ENCODE peak calls at places on chromosomes 12 and 14, in four cellular contexts. One of them, this sample, is unnamed.

GRCh38 chr12:57735198-57735855 is 3.2 kb downstream of the AGAP2 start:
- DNase-seq in naive thymus-derived CD8-positive, alpha-beta T cell: no peak
- DNase-seq in activated CD8-positive, alpha-beta memory T cell treated with anti-CD3 and anti-CD28 coated beads, Interleukin-2, amount 50 U/mL, for 48 hours: no peak
- DNase-seq in psoas muscle: no peak
- DNase-seq in this sample: peak; percentile 37

GRCh38 chr14:47710581-47710980 is 35.2 kb upstream of the MDGA2 start:
- DNase-seq in naive thymus-derived CD8-positive, alpha-beta T cell: no peak
- DNase-seq in activated CD8-positive, alpha-beta memory T cell treated with anti-CD3 and anti-CD28 coated beads, Interleukin-2, amount 50 U/mL, for 48 hours: no peak
- DNase-seq in psoas muscle: no peak
- DNase-seq in this sample: no peak

GRCh38 chr12:118065380-118065779 is 4.4 kb upstream of the WSB2 start:
- DNase-seq in naive thymus-derived CD8-positive, alpha-beta T cell: no peak
- DNase-seq in activated CD8-positive, alpha-beta memory T cell treated with anti-CD3 and anti-CD28 coated beads, Interleukin-2, amount 50 U/mL, for 48 hours: no peak
- DNase-seq in psoas muscle: no peak
- DNase-seq in this sample: no peak

GRCh38 chr12:5085896-5086295 is 42.2 kb downstream of the KCNA5 start:
- DNase-seq in naive thymus-derived CD8-positive, alpha-beta T cell: no peak
- DNase-seq in activated CD8-positive, alpha-beta memory T cell treated with anti-CD3 and anti-CD28 coated beads, Interleukin-2, amount 50 U/mL, for 48 hours: no peak
- DNase-seq in psoas muscle: no peak
- DNase-seq in this sample: no peak

GRCh38 chr12:104695453-104696148 is 238.9 kb downstream of the CHST11 start:
- DNase-seq in naive thymus-derived CD8-positive, alpha-beta T cell: peak; percentile 75
- DNase-seq in activated CD8-positive, alpha-beta memory T cell treated with anti-CD3 and anti-CD28 coated beads, Interleukin-2, amount 50 U/mL, for 48 hours: peak; percentile 85
- DNase-seq in psoas muscle: no peak
- DNase-seq in this sample: peak; percentile 57

GRCh38 chr14:95756127-95756526 is 42.2 kb upstream of the TCL1A start:
- DNase-seq in naive thymus-derived CD8-positive, alpha-beta T cell: no peak
- DNase-seq in activated CD8-positive, alpha-beta memory T cell treated with anti-CD3 and anti-CD28 coated beads, Interleukin-2, amount 50 U/mL, for 48 hours: no peak
- DNase-seq in psoas muscle: no peak
- DNase-seq in this sample: no peak

GRCh38 chr14:73460691-73461127 is 2.4 kb upstream of the NUMB start:
- DNase-seq in naive thymus-derived CD8-positive, alpha-beta T cell: no peak
- DNase-seq in activated CD8-positive, alpha-beta memory T cell treated with anti-CD3 and anti-CD28 coated beads, Interleukin-2, amount 50 U/mL, for 48 hours: no peak
- DNase-seq in psoas muscle: no peak
- DNase-seq in this sample: no peak

GRCh38 chr14:82366803-82367202 is 833.1 kb upstream of the SEL1L start:
- DNase-seq in naive thymus-derived CD8-positive, alpha-beta T cell: no peak
- DNase-seq in activated CD8-positive, alpha-beta memory T cell treated with anti-CD3 and anti-CD28 coated beads, Interleukin-2, amount 50 U/mL, for 48 hours: no peak
- DNase-seq in psoas muscle: no peak
- DNase-seq in this sample: no peak

GRCh38 chr12:14367097-14367661 is 1.7 kb downstream of the ATF7IP start:
- DNase-seq in naive thymus-derived CD8-positive, alpha-beta T cell: peak; percentile 67
- DNase-seq in activated CD8-positive, alpha-beta memory T cell treated with anti-CD3 and anti-CD28 coated beads, Interleukin-2, amount 50 U/mL, for 48 hours: no peak
- DNase-seq in psoas muscle: no peak
- DNase-seq in this sample: no peak

GRCh38 chr14:88233915-88234314 is 89.2 kb downstream of the KCNK10 start:
- DNase-seq in naive thymus-derived CD8-positive, alpha-beta T cell: no peak
- DNase-seq in activated CD8-positive, alpha-beta memory T cell treated with anti-CD3 and anti-CD28 coated beads, Interleukin-2, amount 50 U/mL, for 48 hours: no peak
- DNase-seq in psoas muscle: no peak
- DNase-seq in this sample: no peak

GRCh38 chr12:116759783-116760581 is 21.9 kb downstream of the RNFT2 start:
- DNase-seq in naive thymus-derived CD8-positive, alpha-beta T cell: peak; percentile 18
- DNase-seq in activated CD8-positive, alpha-beta memory T cell treated with anti-CD3 and anti-CD28 coated beads, Interleukin-2, amount 50 U/mL, for 48 hours: no peak
- DNase-seq in psoas muscle: no peak
- DNase-seq in this sample: peak; percentile 46

GRCh38 chr12:21751517-21751916 is 23.0 kb downstream of the KCNJ8 start:
- DNase-seq in naive thymus-derived CD8-positive, alpha-beta T cell: no peak
- DNase-seq in activated CD8-positive, alpha-beta memory T cell treated with anti-CD3 and anti-CD28 coated beads, Interleukin-2, amount 50 U/mL, for 48 hours: no peak
- DNase-seq in psoas muscle: no peak
- DNase-seq in this sample: no peak

GRCh38 chr14:64812412-64812811 is 67.3 kb downstream of the SPTB start:
- DNase-seq in naive thymus-derived CD8-positive, alpha-beta T cell: peak; percentile 9
- DNase-seq in activated CD8-positive, alpha-beta memory T cell treated with anti-CD3 and anti-CD28 coated beads, Interleukin-2, amount 50 U/mL, for 48 hours: no peak
- DNase-seq in psoas muscle: peak; percentile 74
- DNase-seq in this sample: peak; percentile 39

GRCh38 chr12:109445224-109445623 is 31.9 kb downstream of the KCTD10 start:
- DNase-seq in naive thymus-derived CD8-positive, alpha-beta T cell: no peak
- DNase-seq in activated CD8-positive, alpha-beta memory T cell treated with anti-CD3 and anti-CD28 coated beads, Interleukin-2, amount 50 U/mL, for 48 hours: no peak
- DNase-seq in psoas muscle: no peak
- DNase-seq in this sample: no peak

GRCh38 chr12:111446044-111446581 is 40.4 kb downstream of the SH2B3 start:
- DNase-seq in naive thymus-derived CD8-positive, alpha-beta T cell: no peak
- DNase-seq in activated CD8-positive, alpha-beta memory T cell treated with anti-CD3 and anti-CD28 coated beads, Interleukin-2, amount 50 U/mL, for 48 hours: no peak
- DNase-seq in psoas muscle: no peak
- DNase-seq in this sample: no peak

GRCh38 chr12:25135531-25136154 is 59.3 kb downstream of the DNAI7 start:
- DNase-seq in naive thymus-derived CD8-positive, alpha-beta T cell: no peak
- DNase-seq in activated CD8-positive, alpha-beta memory T cell treated with anti-CD3 and anti-CD28 coated beads, Interleukin-2, amount 50 U/mL, for 48 hours: no peak
- DNase-seq in psoas muscle: no peak
- DNase-seq in this sample: no peak

GRCh38 chr12:52506858-52507715 is 13.1 kb downstream of the KRT5 start:
- DNase-seq in naive thymus-derived CD8-positive, alpha-beta T cell: peak; percentile 40
- DNase-seq in activated CD8-positive, alpha-beta memory T cell treated with anti-CD3 and anti-CD28 coated beads, Interleukin-2, amount 50 U/mL, for 48 hours: no peak
- DNase-seq in psoas muscle: no peak
- DNase-seq in this sample: no peak

GRCh38 chr12:76470028-76470939 is 89.3 kb downstream of the OSBPL8 start:
- DNase-seq in naive thymus-derived CD8-positive, alpha-beta T cell: no peak
- DNase-seq in activated CD8-positive, alpha-beta memory T cell treated with anti-CD3 and anti-CD28 coated beads, Interleukin-2, amount 50 U/mL, for 48 hours: no peak
- DNase-seq in psoas muscle: no peak
- DNase-seq in this sample: no peak

GRCh38 chr14:67358914-67359313 is 690 bp downstream of the ATP6V1D start:
- DNase-seq in naive thymus-derived CD8-positive, alpha-beta T cell: no peak
- DNase-seq in activated CD8-positive, alpha-beta memory T cell treated with anti-CD3 and anti-CD28 coated beads, Interleukin-2, amount 50 U/mL, for 48 hours: no peak
- DNase-seq in psoas muscle: no peak
- DNase-seq in this sample: peak; percentile 5

GRCh38 chr12:114919479-114919878 is 235.5 kb upstream of the TBX3 start:
- DNase-seq in naive thymus-derived CD8-positive, alpha-beta T cell: no peak
- DNase-seq in activated CD8-positive, alpha-beta memory T cell treated with anti-CD3 and anti-CD28 coated beads, Interleukin-2, amount 50 U/mL, for 48 hours: no peak
- DNase-seq in psoas muscle: no peak
- DNase-seq in this sample: no peak

GRCh38 chr12:108922918-108923317 is 43.0 kb downstream of the DAO start:
- DNase-seq in naive thymus-derived CD8-positive, alpha-beta T cell: no peak
- DNase-seq in activated CD8-positive, alpha-beta memory T cell treated with anti-CD3 and anti-CD28 coated beads, Interleukin-2, amount 50 U/mL, for 48 hours: no peak
- DNase-seq in psoas muscle: no peak
- DNase-seq in this sample: no peak

GRCh38 chr14:104293231-104293841 is 154.9 kb downstream of the KIF26A start:
- DNase-seq in naive thymus-derived CD8-positive, alpha-beta T cell: no peak
- DNase-seq in activated CD8-positive, alpha-beta memory T cell treated with anti-CD3 and anti-CD28 coated beads, Interleukin-2, amount 50 U/mL, for 48 hours: no peak
- DNase-seq in psoas muscle: peak; percentile 36
- DNase-seq in this sample: no peak

GRCh38 chr12:4506870-4507269 is 31.8 kb upstream of the RAD51AP1 start:
- DNase-seq in naive thymus-derived CD8-positive, alpha-beta T cell: peak; percentile 82
- DNase-seq in activated CD8-positive, alpha-beta memory T cell treated with anti-CD3 and anti-CD28 coated beads, Interleukin-2, amount 50 U/mL, for 48 hours: no peak
- DNase-seq in psoas muscle: no peak
- DNase-seq in this sample: no peak

GRCh38 chr14:92651106-92651792 is 97.2 kb downstream of the LGMN start:
- DNase-seq in naive thymus-derived CD8-positive, alpha-beta T cell: peak; percentile 89
- DNase-seq in activated CD8-positive, alpha-beta memory T cell treated with anti-CD3 and anti-CD28 coated beads, Interleukin-2, amount 50 U/mL, for 48 hours: peak; percentile 85
- DNase-seq in psoas muscle: no peak
- DNase-seq in this sample: peak; percentile 82

GRCh38 chr12:101773560-101774206 is 34.4 kb upstream of the SYCP3 start:
- DNase-seq in naive thymus-derived CD8-positive, alpha-beta T cell: peak; percentile 74
- DNase-seq in activated CD8-positive, alpha-beta memory T cell treated with anti-CD3 and anti-CD28 coated beads, Interleukin-2, amount 50 U/mL, for 48 hours: peak; percentile 76
- DNase-seq in psoas muscle: peak; percentile 60
- DNase-seq in this sample: peak; percentile 79

GRCh38 chr12:108342985-108343384 is 3.9 kb upstream of the CMKLR1 start:
- DNase-seq in naive thymus-derived CD8-positive, alpha-beta T cell: no peak
- DNase-seq in activated CD8-positive, alpha-beta memory T cell treated with anti-CD3 and anti-CD28 coated beads, Interleukin-2, amount 50 U/mL, for 48 hours: no peak
- DNase-seq in psoas muscle: no peak
- DNase-seq in this sample: no peak

GRCh38 chr14:42806909-42807315 is 1200.2 kb downstream of the LRFN5 start:
- DNase-seq in naive thymus-derived CD8-positive, alpha-beta T cell: no peak
- DNase-seq in activated CD8-positive, alpha-beta memory T cell treated with anti-CD3 and anti-CD28 coated beads, Interleukin-2, amount 50 U/mL, for 48 hours: no peak
- DNase-seq in psoas muscle: no peak
- DNase-seq in this sample: no peak

GRCh38 chr12:68043446-68043845 is 54.2 kb downstream of the IFNG-AS1 start:
- DNase-seq in naive thymus-derived CD8-positive, alpha-beta T cell: no peak
- DNase-seq in activated CD8-positive, alpha-beta memory T cell treated with anti-CD3 and anti-CD28 coated beads, Interleukin-2, amount 50 U/mL, for 48 hours: no peak
- DNase-seq in psoas muscle: no peak
- DNase-seq in this sample: no peak

GRCh38 chr14:104277416-104278213 is 139.2 kb downstream of the KIF26A start:
- DNase-seq in naive thymus-derived CD8-positive, alpha-beta T cell: no peak
- DNase-seq in activated CD8-positive, alpha-beta memory T cell treated with anti-CD3 and anti-CD28 coated beads, Interleukin-2, amount 50 U/mL, for 48 hours: no peak
- DNase-seq in psoas muscle: peak; percentile 3
- DNase-seq in this sample: no peak

GRCh38 chr12:1919284-1919683 is 832 bp upstream of the CACNA2D4 start:
- DNase-seq in naive thymus-derived CD8-positive, alpha-beta T cell: no peak
- DNase-seq in activated CD8-positive, alpha-beta memory T cell treated with anti-CD3 and anti-CD28 coated beads, Interleukin-2, amount 50 U/mL, for 48 hours: peak; percentile 13
- DNase-seq in psoas muscle: no peak
- DNase-seq in this sample: no peak

GRCh38 chr14:101110729-101111619 is 207.5 kb upstream of the RTL1 start:
- DNase-seq in naive thymus-derived CD8-positive, alpha-beta T cell: no peak
- DNase-seq in activated CD8-positive, alpha-beta memory T cell treated with anti-CD3 and anti-CD28 coated beads, Interleukin-2, amount 50 U/mL, for 48 hours: peak; percentile 39
- DNase-seq in psoas muscle: peak; percentile 37
- DNase-seq in this sample: no peak

GRCh38 chr14:76227450-76228050 is 75.8 kb downstream of the GPATCH2L start:
- DNase-seq in naive thymus-derived CD8-positive, alpha-beta T cell: no peak
- DNase-seq in activated CD8-positive, alpha-beta memory T cell treated with anti-CD3 and anti-CD28 coated beads, Interleukin-2, amount 50 U/mL, for 48 hours: no peak
- DNase-seq in psoas muscle: no peak
- DNase-seq in this sample: no peak

GRCh38 chr14:61076531-61076930 is 95.5 kb downstream of the SLC38A6 start:
- DNase-seq in naive thymus-derived CD8-positive, alpha-beta T cell: no peak
- DNase-seq in activated CD8-positive, alpha-beta memory T cell treated with anti-CD3 and anti-CD28 coated beads, Interleukin-2, amount 50 U/mL, for 48 hours: no peak
- DNase-seq in psoas muscle: no peak
- DNase-seq in this sample: no peak

GRCh38 chr12:57610553-57611115 is 601 bp upstream of the ARHGEF25 start:
- DNase-seq in naive thymus-derived CD8-positive, alpha-beta T cell: no peak
- DNase-seq in activated CD8-positive, alpha-beta memory T cell treated with anti-CD3 and anti-CD28 coated beads, Interleukin-2, amount 50 U/mL, for 48 hours: no peak
- DNase-seq in psoas muscle: peak; percentile 62
- DNase-seq in this sample: peak; percentile 67

GRCh38 chr12:118633071-118633470 is 256.7 kb downstream of the SUDS3 start:
- DNase-seq in naive thymus-derived CD8-positive, alpha-beta T cell: no peak
- DNase-seq in activated CD8-positive, alpha-beta memory T cell treated with anti-CD3 and anti-CD28 coated beads, Interleukin-2, amount 50 U/mL, for 48 hours: no peak
- DNase-seq in psoas muscle: no peak
- DNase-seq in this sample: no peak

This sample was measured in B cell.